ENCODE peak calls at places on chromosome 22, in four cellular contexts. H, V, O and G are unnamed samples.

GRCh38 chr22:20000246-20001081 is 16.2 kb downstream of the ARVCF start:
- DNase-seq in V (peak), O (no peak), H (no peak), G (no peak)

GRCh38 chr22:31347251-31348008 is 1.3 kb upstream of the PATZ1 start:
- DNase-seq in V (peak), H (peak), O (peak), G (peak)

GRCh38 chr22:21624880-21625791 is 4.7 kb downstream of the YDJC start:
- DNase-seq in O (no peak), V (no peak), H (no peak), G (no peak)

GRCh38 chr22:20748820-20749428 is 25.0 kb upstream of the SERPIND1 start:
- DNase-seq in V (no peak), H (no peak), O (no peak), G (no peak)

GRCh38 chr22:44131412-44131811 is 49.3 kb upstream of the PARVG start:
- DNase-seq in O (no peak), V (peak), H (no peak), G (no peak)

GRCh38 chr22:42381152-42381551 is 51.1 kb downstream of the NFAM1 start:
- DNase-seq in H (no peak), O (no peak), V (no peak), G (no peak)

GRCh38 chr22:42791721-42792452 is 65.2 kb downstream of the ARFGAP3 start:
- DNase-seq in V (peak), H (peak), O (no peak), G (no peak)

GRCh38 chr22:24302591-24302990 is 32.0 kb downstream of the SPECC1L start:
- DNase-seq in V (no peak), H (no peak), O (no peak), G (no peak)

GRCh38 chr22:24731786-24732185 is 42.7 kb downstream of the PIWIL3 start:
- DNase-seq in O (no peak), V (no peak), H (no peak), G (no peak)

GRCh38 chr22:26679003-26679629 is 21.7 kb downstream of the MIAT start:
- DNase-seq in V (peak), H (peak), O (peak), G (peak)

GRCh38 chr22:28021116-28021997 is 102.3 kb upstream of the PITPNB start:
- DNase-seq in V (no peak), O (no peak), H (no peak), G (no peak)

GRCh38 chr22:30205281-30206115 is 41.1 kb downstream of the LIF start:
- DNase-seq in H (peak), O (no peak), V (peak), G (no peak)